ENCODE peak calls at places on chromosomes 3 and 15, in ten cellular contexts. Q is tibial artery; C is CD4-positive, alpha-beta T cell; I is GM12878; J is stomach; S is GM12865; P is fibroblast of lung; E is AG09309; L is foreskin fibroblast; G is B cell. F is an unnamed sample.

GRCh38 chr3:189842681-189843602 is 211.8 kb downstream of the TP63 start:
- DNase-seq in S (no peak), I (no peak), C (no peak), G (no peak), P (no peak), L (no peak), Q (no peak), E (no peak), J (no peak), F (no peak)

GRCh38 chr15:101477851-101478353 is 11.6 kb downstream of the PCSK6 start:
- DNase-seq in Q (no peak), C (no peak), J (no peak), G (no peak), S (no peak), L (no peak), I (no peak), P (no peak), E (no peak), F (no peak)

GRCh38 chr15:72092691-72093090 is 25.3 kb downstream of the MYO9A start:
- DNase-seq in P (no peak), E (no peak), Q (no peak), G (no peak), S (no peak), L (no peak), I (no peak), C (no peak), J (no peak), F (no peak)

GRCh38 chr3:100103558-100104441 is 10.5 kb downstream of the FILIP1L start:
- DNase-seq in Q (no peak), L (peak), J (peak), S (peak), P (peak), G (no peak), C (no peak), I (peak), E (no peak), F (peak)

GRCh38 chr15:94858449-94858848 is 627.1 kb downstream of the MCTP2 start:
- DNase-seq in Q (no peak), J (no peak), C (no peak), E (no peak), P (no peak), S (no peak), G (no peak), I (no peak), L (no peak), F (no peak)

GRCh38 chr15:100726070-100726420 is 123.7 kb downstream of the ASB7 start:
- DNase-seq in L (no peak), S (no peak), E (no peak), J (no peak), Q (no peak), G (no peak), I (no peak), C (no peak), P (no peak), F (no peak)

GRCh38 chr3:101466465-101467309 is 46.3 kb downstream of the SENP7 start:
- DNase-seq in J (peak), S (no peak), I (no peak), E (no peak), Q (no peak), P (no peak), G (no peak), C (no peak), L (no peak), F (peak)

GRCh38 chr3:86420990-86421739 is 569.8 kb downstream of the VGLL3 start:
- DNase-seq in L (no peak), P (no peak), S (no peak), J (no peak), Q (no peak), C (no peak), I (no peak), G (no peak), E (no peak), F (no peak)

GRCh38 chr3:10697918-10698317 is 118.1 kb upstream of the SLC6A11 start:
- DNase-seq in Q (no peak), I (no peak), S (no peak), E (no peak), G (no peak), L (no peak), C (no peak), P (no peak), J (no peak), F (no peak)

GRCh38 chr3:160478338-160478737 is 28.8 kb upstream of the TRIM59 start:
- DNase-seq in I (no peak), L (peak), P (peak), Q (no peak), G (no peak), E (peak), C (no peak), S (no peak), J (no peak), F (no peak)

GRCh38 chr3:24829632-24830229 is 335.1 kb upstream of the THRB start:
- DNase-seq in P (peak), E (no peak), I (no peak), G (no peak), S (no peak), L (peak), J (peak), C (no peak), Q (no peak), F (no peak)

GRCh38 chr3:115913069-115913686 is 289.9 kb downstream of the GAP43 start:
- DNase-seq in G (no peak), S (no peak), Q (no peak), C (no peak), P (peak), J (no peak), L (peak), I (no peak), E (peak), F (no peak)

GRCh38 chr15:78923480-78924360 is 21.1 kb downstream of the CTSH start:
- DNase-seq in S (no peak), E (no peak), G (no peak), Q (no peak), I (no peak), J (no peak), P (no peak), L (no peak), C (no peak), F (no peak)

GRCh38 chr3:113495035-113495434 is 19.9 kb downstream of the SPICE1 start:
- DNase-seq in G (no peak), P (peak), E (no peak), S (peak), C (no peak), I (no peak), J (no peak), L (peak), Q (no peak), F (peak)

GRCh38 chr15:64883997-64884511 is 27.6 kb upstream of the ANKDD1A start:
- DNase-seq in I (peak), L (peak), G (peak), C (peak), J (peak), S (peak), Q (peak), E (no peak), P (peak), F (peak)

GRCh38 chr15:58190419-58190818 is 52.2 kb downstream of the AQP9 start:
- DNase-seq in E (no peak), P (no peak), L (peak), J (no peak), S (no peak), C (no peak), G (no peak), Q (no peak), I (no peak), F (no peak)

GRCh38 chr15:64566629-64567427 is 106.5 kb downstream of the ZNF609 start:
- DNase-seq in J (no peak), C (no peak), Q (no peak), P (no peak), E (no peak), S (no peak), L (no peak), G (no peak), I (no peak), F (no peak)

GRCh38 chr15:79233236-79233635 is 49.3 kb upstream of the ANKRD34C start:
- DNase-seq in C (no peak), P (no peak), J (no peak), L (no peak), G (no peak), Q (no peak), E (no peak), S (no peak), I (no peak), F (no peak)

GRCh38 chr3:100063929-100064461 is 50.3 kb downstream of the FILIP1L start:
- DNase-seq in Q (no peak), L (peak), I (no peak), P (peak), S (no peak), J (no peak), G (no peak), E (no peak), C (no peak), F (no peak)

GRCh38 chr15:80309769-80310384 is 57.9 kb upstream of the CTXND1 start:
- DNase-seq in I (no peak), Q (no peak), P (peak), S (no peak), E (peak), J (no peak), G (no peak), L (peak), C (no peak), F (peak)

GRCh38 chr15:68789041-68789920 is 31.4 kb downstream of the ANP32A start:
- DNase-seq in J (peak), E (no peak), P (no peak), I (no peak), S (no peak), L (no peak), Q (no peak), G (no peak), C (no peak), F (no peak)

GRCh38 chr3:31635586-31635985 is 102.9 kb downstream of the STT3B start:
- DNase-seq in S (peak), J (no peak), C (no peak), I (no peak), L (peak), E (no peak), Q (no peak), G (no peak), P (no peak), F (no peak)

GRCh38 chr3:145058483-145058882 is 1086.9 kb downstream of the DIPK2A start:
- DNase-seq in G (no peak), S (no peak), C (no peak), L (peak), Q (no peak), P (peak), E (no peak), I (no peak), J (no peak), F (no peak)

GRCh38 chr15:59540654-59541053 is 70.9 kb upstream of the GCNT3 start:
- DNase-seq in G (no peak), J (no peak), L (no peak), E (no peak), I (no peak), C (no peak), S (no peak), Q (no peak), P (no peak), F (no peak)

GRCh38 chr3:142962520-142963265 is 781 bp downstream of the PAQR9 start:
- DNase-seq in G (peak), J (no peak), S (no peak), E (no peak), L (peak), I (no peak), C (no peak), Q (no peak), P (no peak), F (no peak)

DNA sequence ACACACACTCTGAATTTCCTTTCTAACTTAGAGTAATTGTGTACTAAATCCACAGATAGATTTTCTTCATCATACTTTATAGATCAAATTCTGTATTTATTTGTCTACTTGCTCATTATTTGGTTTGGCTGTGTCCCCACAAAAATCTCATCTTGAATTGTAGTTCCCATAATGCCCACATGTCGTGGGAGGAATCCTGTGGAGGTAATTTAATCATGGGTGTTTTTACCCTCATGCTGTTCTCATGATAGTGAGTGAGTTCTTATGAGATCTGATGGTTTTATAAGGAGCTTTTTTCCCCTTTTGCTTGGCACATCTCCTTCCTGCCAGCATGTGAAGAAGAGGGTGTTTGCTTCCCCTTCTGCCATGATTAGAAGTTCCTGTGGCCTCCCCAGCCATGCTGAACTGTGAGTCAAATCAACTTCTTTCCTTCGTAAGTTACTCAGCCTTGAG is 198.3 kb upstream of the TGFBR2 start:
- DNase-seq in G (no peak), E (no peak), P (peak), Q (no peak), L (peak), S (no peak), I (no peak), C (no peak), J (no peak), F (no peak)
- TF ChIP-seq CTCF in G (no peak), E (no peak), P (no peak), Q (no peak), L (no peak), S (no peak), I (no peak), C (no peak), J (no peak), F (no peak)

GRCh38 chr15:51403072-51403878 is 61.8 kb downstream of the GLDN start:
- DNase-seq in Q (no peak), L (peak), S (peak), J (no peak), G (no peak), E (no peak), I (no peak), C (no peak), P (peak), F (no peak)

GRCh38 chr15:51401065-51401780 is 59.8 kb downstream of the GLDN start:
- DNase-seq in I (no peak), G (no peak), C (no peak), J (no peak), L (no peak), Q (no peak), P (no peak), S (no peak), E (no peak), F (no peak)

GRCh38 chr15:51403946-51404695 is 62.7 kb downstream of the GLDN start:
- DNase-seq in S (no peak), G (no peak), E (no peak), C (no peak), P (no peak), Q (no peak), I (no peak), L (no peak), J (no peak), F (no peak)

GRCh38 chr15:51398676-51399075 is 57.2 kb downstream of the GLDN start:
- DNase-seq in P (no peak), E (no peak), Q (no peak), C (no peak), J (no peak), L (no peak), G (no peak), S (no peak), I (no peak), F (no peak)

GRCh38 chr15:51401872-51402517 is 60.5 kb downstream of the GLDN start:
- DNase-seq in S (peak), P (peak), I (no peak), C (no peak), J (peak), G (peak), E (no peak), L (peak), Q (peak), F (no peak)
- TF ChIP-seq CTCF in S (peak), P (peak), I (peak), C (no peak), J (no peak), G (peak), E (peak), L (peak), Q (peak), F (no peak)

GRCh38 chr15:76336254-76337046 is at the start of gene ISL2:
- DNase-seq in Q (no peak), C (peak), E (no peak), J (peak), I (peak), L (peak), S (peak), G (peak), P (peak), F (peak)
- TF ChIP-seq CTCF in Q (no peak), C (no peak), E (no peak), J (no peak), I (no peak), L (no peak), S (no peak), G (no peak), P (no peak), F (no peak)

DNA sequence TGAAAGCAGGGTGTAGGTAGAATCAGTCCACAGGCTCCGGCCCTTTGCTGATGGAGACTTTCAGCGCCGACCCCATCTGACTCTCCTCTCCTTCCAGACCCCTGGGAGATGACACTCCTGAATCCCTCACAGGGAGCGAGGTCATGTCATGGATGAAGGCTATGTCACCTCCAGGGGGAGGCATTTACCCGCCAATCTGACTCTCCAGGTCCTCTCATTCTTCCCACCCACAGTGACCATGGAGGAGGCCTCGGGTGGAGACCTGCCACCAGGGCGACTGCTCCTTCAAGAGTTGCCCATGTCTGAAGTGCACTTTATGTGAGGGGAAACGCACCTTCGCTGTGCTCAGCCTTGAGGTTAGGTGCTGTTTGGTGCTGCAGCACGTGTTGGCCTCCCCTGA is 112.7 kb downstream of the KLF13 start:
- DNase-seq in J (no peak), L (no peak), Q (no peak), S (peak), G (no peak), C (no peak), P (no peak), E (no peak), I (no peak), F (peak)
- TF ChIP-seq CTCF in J (no peak), L (no peak), Q (no peak), S (peak), G (peak), C (no peak), P (peak), E (peak), I (peak), F (peak)

GRCh38 chr15:90388462-90389182 is 580 bp downstream of the IQGAP1 start:
- DNase-seq in C (peak), G (peak), I (no peak), P (peak), E (no peak), J (peak), S (peak), L (peak), Q (peak), F (peak)
- TF ChIP-seq CTCF in C (no peak), G (no peak), I (no peak), P (no peak), E (no peak), J (no peak), S (no peak), L (no peak), Q (no peak), F (no peak)

DNA sequence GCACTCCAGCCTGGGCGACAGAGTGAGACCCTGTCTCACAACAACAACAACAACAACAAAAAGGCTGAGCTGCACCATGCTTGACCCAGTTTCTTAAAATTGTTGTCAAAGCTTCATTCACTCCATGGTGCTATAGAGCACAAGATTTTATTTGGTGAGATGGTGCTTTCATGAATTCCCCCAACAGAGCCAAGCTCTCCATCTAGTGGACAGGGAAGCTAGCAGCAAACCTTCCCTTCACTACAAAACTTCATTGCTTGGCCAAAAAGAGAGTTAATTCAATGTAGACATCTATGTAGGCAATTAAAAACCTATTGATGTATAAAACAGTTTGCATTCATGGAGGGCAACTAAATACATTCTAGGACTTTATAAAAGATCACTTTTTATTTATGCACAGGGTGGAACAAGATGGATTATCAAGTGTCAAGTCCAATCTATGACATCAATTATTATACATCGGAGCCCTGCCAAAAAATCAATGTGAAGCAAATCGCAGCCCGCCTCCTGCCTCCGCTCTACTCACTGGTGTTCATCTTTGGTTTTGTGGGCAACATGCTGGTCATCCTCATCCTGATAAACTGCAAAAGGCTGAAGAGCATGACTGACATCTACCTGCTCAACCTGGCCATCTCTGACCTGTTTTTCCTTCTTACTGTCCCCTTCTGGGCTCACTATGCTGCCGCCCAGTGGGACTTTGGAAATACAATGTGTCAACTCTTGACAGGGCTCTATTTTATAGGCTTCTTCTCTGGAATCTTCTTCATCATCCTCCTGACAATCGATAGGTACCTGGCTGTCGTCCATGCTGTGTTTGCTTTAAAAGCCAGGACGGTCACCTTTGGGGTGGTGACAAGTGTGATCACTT is 2.0 kb downstream of the CCR5 start:
- DNase-seq in S (peak), C (no peak), I (no peak), G (no peak), Q (no peak), E (peak), L (peak), J (no peak), P (peak), F (no peak)
- TF ChIP-seq CTCF in S (peak), C (no peak), I (peak), G (peak), Q (peak), E (peak), L (peak), J (no peak), P (peak), F (peak)

GRCh38 chr15:48563944-48564343 is 81.6 kb downstream of the FBN1 start:
- DNase-seq in I (no peak), P (no peak), E (no peak), S (no peak), Q (no peak), C (no peak), G (no peak), J (no peak), L (no peak), F (no peak)

GRCh38 chr15:48564690-48565089 is 80.8 kb downstream of the FBN1 start:
- DNase-seq in L (no peak), J (no peak), P (no peak), C (no peak), I (no peak), S (no peak), E (no peak), G (no peak), Q (no peak), F (no peak)

GRCh38 chr15:48569591-48570302 is 75.8 kb downstream of the FBN1 start:
- DNase-seq in P (no peak), I (no peak), C (no peak), J (no peak), S (peak), G (no peak), Q (no peak), E (no peak), L (no peak), F (no peak)

GRCh38 chr15:48566669-48567068 is 78.8 kb downstream of the FBN1 start:
- DNase-seq in P (peak), L (peak), E (no peak), C (no peak), I (no peak), S (no peak), G (no peak), Q (no peak), J (no peak), F (no peak)

DNA sequence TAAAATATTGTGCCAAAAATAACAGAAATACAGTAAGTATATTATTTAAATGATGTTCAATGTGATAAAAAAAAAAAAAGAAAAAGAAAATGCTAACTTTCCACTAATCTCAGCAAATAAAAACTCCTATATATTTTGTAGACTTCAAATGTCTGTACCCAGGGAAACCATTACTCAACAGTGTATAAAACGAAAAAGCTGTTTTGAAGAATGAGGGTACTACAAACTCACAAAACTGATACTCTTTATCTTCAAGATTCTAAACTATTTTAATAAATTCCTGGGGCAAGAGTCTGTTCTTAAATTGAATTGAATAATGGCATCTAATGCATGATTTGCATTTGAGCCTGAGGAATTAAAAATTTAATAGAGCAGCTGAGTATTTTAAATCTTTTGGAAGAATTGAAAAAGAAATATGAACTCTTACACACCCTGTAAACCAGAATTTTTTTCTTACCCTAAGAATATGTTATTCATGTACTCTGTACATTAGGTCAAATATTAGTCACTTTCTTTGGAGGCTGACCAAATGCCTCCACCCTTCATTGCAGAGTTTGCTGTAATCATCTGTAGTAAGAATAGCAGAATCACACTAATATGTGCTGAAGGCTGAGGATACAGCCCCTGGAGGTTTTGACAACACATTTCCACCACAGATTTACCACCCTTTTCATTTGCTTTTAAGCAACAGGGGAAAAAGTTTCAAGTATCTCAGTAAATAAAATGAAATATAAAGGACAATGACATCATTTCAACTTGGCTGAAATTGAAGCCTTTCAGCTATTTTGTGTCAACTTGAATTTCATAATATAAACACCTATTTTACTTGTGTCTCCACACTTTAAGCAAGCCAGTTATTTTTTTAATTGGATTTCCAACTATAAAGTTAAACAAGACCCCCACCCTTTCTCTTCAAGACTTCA is 79.7 kb downstream of the FBN1 start:
- DNase-seq in J (no peak), L (peak), C (no peak), Q (no peak), S (no peak), P (peak), I (no peak), G (no peak), E (peak), F (no peak)
- TF ChIP-seq CTCF in J (no peak), L (no peak), C (no peak), Q (no peak), S (no peak), P (peak), I (no peak), G (no peak), E (no peak), F (no peak)